ENCODE peak calls at places on chromosomes 1 and 21, in four cellular contexts. U is K562, R is GM12878, Z is HepG2. O is an unnamed sample.

GRCh38 chr1:107787299-107787698 is 177.7 kb downstream of the VAV3 start:
- DNase-seq in U (no peak), Z (no peak), R (no peak), O (peak)

GRCh38 chr1:166699613-166700012 is 139.7 kb upstream of the POGK start:
- DNase-seq in R (no peak), Z (no peak), U (no peak), O (no peak)

GRCh38 chr1:45815667-45816458 is 12.5 kb downstream of the MAST2 start:
- DNase-seq in U (no peak), R (no peak), Z (no peak), O (no peak)

GRCh38 chr1:27060879-27061278 is 48.2 kb upstream of the TENT5B start:
- DNase-seq in U (no peak), R (no peak), Z (no peak), O (no peak)

GRCh38 chr1:178939328-178939727 is 68.5 kb upstream of the ANGPTL1 start:
- DNase-seq in R (no peak), Z (no peak), U (no peak), O (no peak)

GRCh38 chr1:232340448-232340847 is 289.5 kb downstream of the SIPA1L2 start:
- DNase-seq in U (no peak), R (no peak), Z (no peak), O (no peak)

GRCh38 chr21:17441370-17441769 is 71.5 kb upstream of the CXADR start:
- DNase-seq in R (no peak), U (no peak), Z (peak), O (no peak)

GRCh38 chr1:235093013-235093618 is 35.5 kb downstream of the TOMM20 start:
- DNase-seq in R (no peak), U (no peak), Z (peak), O (peak)

GRCh38 chr1:218665216-218665615 is 320.1 kb downstream of the TGFB2 start:
- DNase-seq in R (no peak), U (no peak), Z (no peak), O (no peak)

GRCh38 chr1:18263547-18264130 is 156.0 kb downstream of the IGSF21 start:
- DNase-seq in U (no peak), Z (no peak), R (no peak), O (no peak)

GRCh38 chr1:227038401-227038800 is 98.3 kb downstream of the COQ8A start:
- DNase-seq in R (no peak), Z (no peak), U (no peak), O (no peak)

GRCh38 chr1:201883786-201884185 is 4.9 kb upstream of the SHISA4 start:
- DNase-seq in R (no peak), U (peak), Z (peak), O (no peak)

GRCh38 chr1:39539252-39539790 is 37.3 kb downstream of the PABPC4 start:
- DNase-seq in U (peak), R (peak), Z (peak), O (peak)

GRCh38 chr1:154413177-154413576 is 8.0 kb downstream of the IL6R start:
- DNase-seq in Z (no peak), U (no peak), R (no peak), O (no peak)

GRCh38 chr1:18907021-18907913 is 4.9 kb upstream of the ALDH4A1 start:
- DNase-seq in Z (peak), U (peak), R (no peak), O (peak)

GRCh38 chr1:206503591-206504362 is 3.6 kb upstream of the RASSF5 start:
- DNase-seq in R (peak), Z (peak), U (peak), O (no peak)

GRCh38 chr1:233710507-233710906 is 96.6 kb downstream of the KCNK1 start:
- DNase-seq in R (no peak), Z (no peak), U (no peak), O (no peak)

GRCh38 chr1:233708416-233708815 is 94.5 kb downstream of the KCNK1 start:
- DNase-seq in U (no peak), Z (no peak), R (no peak), O (no peak)

GRCh38 chr1:233710031-233710430 is 96.1 kb downstream of the KCNK1 start:
- DNase-seq in R (no peak), Z (no peak), U (peak), O (no peak)

GRCh38 chr1:233707153-233707905 is 93.4 kb downstream of the KCNK1 start:
- DNase-seq in Z (no peak), U (peak), R (no peak), O (no peak)

GRCh38 chr1:233707906-233708292 is 94.0 kb downstream of the KCNK1 start:
- DNase-seq in R (no peak), U (no peak), Z (no peak), O (no peak)
- TF ChIP-seq CBFB in R (no peak), U (no peak), Z (no peak), O (no peak)

DNA sequence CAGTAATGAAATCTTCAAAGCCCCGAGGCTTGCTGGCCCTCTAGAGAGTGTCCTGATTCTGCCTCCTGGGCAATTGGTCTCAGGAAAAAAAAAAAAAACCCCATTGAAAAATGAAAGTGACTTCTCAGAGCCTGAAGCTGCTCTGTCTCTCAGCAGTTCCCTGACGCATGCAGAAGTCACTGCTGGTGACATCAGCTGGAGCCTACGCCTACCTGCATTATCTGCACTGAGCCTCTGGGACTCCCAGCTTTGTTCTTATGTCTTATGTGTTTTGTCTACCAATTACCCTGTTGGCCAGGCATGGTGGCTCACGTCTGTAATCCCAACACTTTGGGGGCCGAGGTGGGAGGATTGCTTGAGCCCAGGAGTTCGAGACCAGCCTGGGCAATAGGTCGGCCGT is 10.1 kb upstream of the SLC25A33 start:
- DNase-seq in U (no peak), Z (no peak), R (no peak), O (no peak)
- TF ChIP-seq CBFB in U (no peak), Z (no peak), R (no peak), O (no peak)

GRCh38 chr1:37794372-37795339 is 1.0 kb downstream of the MANEAL start:
- DNase-seq in R (no peak), Z (no peak), U (peak), O (peak)

GRCh38 chr1:37797750-37798345 is 4.2 kb downstream of the MANEAL start:
- DNase-seq in R (no peak), U (no peak), Z (no peak), O (no peak)

GRCh38 chr1:37795340-37796110 is 1.9 kb downstream of the MANEAL start:
- DNase-seq in U (peak), Z (no peak), R (no peak), O (peak)

GRCh38 chr1:37793773-37794371 is at the start of gene MANEAL:
- DNase-seq in U (peak), Z (no peak), R (no peak), O (peak)

DNA sequence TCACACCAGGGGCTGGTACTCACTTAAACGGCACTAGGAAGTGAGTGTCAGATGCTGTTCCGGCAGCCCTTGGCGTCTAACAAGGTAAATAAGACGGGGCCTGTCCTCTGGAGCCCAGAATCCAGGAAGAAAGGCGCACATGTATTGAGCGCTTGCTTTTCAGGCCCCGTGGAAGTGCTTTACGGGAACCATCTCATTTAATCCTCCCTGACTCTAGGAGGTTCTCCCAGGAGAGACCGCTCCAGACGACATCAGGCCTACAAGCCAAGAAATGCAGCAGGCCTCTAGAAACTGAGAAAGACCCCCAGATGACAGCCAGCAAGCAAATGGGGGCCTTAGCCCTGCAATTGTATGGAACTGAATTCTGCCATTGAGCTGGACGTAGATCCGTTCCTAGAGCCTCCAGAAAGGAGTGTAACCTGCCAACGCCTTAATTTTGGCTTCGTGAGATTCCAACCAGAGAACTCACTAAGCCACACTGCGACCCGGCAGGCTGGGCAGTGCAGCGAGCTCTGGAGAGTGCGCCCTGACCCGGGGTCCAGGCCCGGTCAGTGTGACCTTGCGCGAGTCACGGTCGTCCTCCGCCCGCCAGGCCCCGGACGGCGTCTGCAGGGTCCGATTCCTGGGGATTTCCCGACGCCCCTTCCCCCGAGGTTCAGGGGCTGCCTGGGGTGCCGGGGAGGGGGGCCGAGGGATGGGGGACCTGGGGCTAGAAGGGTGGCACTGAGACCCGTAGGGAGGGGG is 532 bp upstream of the MANEAL start:
- DNase-seq in R (no peak), U (no peak), Z (no peak), O (peak)
- TF ChIP-seq CBFB in R (no peak), U (no peak), Z (no peak), O (no peak)

DNA sequence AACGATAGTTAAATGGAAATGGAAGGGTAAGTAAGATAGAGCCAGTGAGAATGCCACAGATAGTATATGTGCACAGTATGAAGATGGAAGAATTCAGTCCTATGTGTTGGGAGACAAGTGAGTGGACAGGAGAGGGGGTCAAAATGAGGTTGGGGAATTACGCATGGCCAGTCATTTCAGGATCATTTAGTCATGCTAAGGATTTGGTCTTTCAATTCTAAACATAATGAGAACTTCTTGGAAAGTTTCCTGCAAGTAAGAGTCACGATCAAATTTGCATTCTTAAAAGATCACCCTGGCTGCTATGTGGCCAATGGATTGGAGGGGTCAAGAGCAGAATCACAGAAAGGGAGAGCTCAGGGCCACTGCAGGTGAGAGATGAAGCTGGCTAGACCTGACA is 64.0 kb upstream of the KCNK2 start:
- DNase-seq in U (no peak), R (no peak), Z (no peak), O (no peak)
- TF ChIP-seq CBFB in U (no peak), R (no peak), Z (no peak), O (no peak)

GRCh38 chr1:37473431-37474050 is 839 bp upstream of the ZC3H12A start:
- DNase-seq in U (peak), R (no peak), Z (no peak), O (no peak)

GRCh38 chr1:37475380-37476086 is 1.2 kb downstream of the ZC3H12A start:
- DNase-seq in U (peak), Z (no peak), R (no peak), O (no peak)

GRCh38 chr1:37474051-37474696 is at the start of gene ZC3H12A:
- DNase-seq in U (peak), Z (peak), R (peak), O (peak)

GRCh38 chr1:37476087-37476452 is 1.7 kb downstream of the ZC3H12A start:
- DNase-seq in Z (no peak), U (no peak), R (no peak), O (no peak)

GRCh38 chr1:37474697-37475379 is 458 bp downstream of the ZC3H12A start:
- DNase-seq in Z (no peak), U (no peak), R (no peak), O (no peak)
- TF ChIP-seq CBFB in Z (no peak), U (peak), R (no peak), O (no peak)